ENCODE peak calls at places on chromosomes 11 and 22, in four cellular contexts. M is stomach, S is brain microvascular endothelial cell, D is lower leg skin. Q is an unnamed sample.

GRCh38 chr11:73496134-73496533 is 101.8 kb downstream of the FAM168A start:
- DNase-seq in D (no peak), S (no peak), M (no peak), Q (no peak)

GRCh38 chr11:120698918-120699317 is 187.4 kb downstream of the GRIK4 start:
- DNase-seq in M (no peak), S (no peak), D (no peak), Q (no peak)

GRCh38 chr22:36536717-36537116 is 7.8 kb upstream of the EIF3D start:
- DNase-seq in S (no peak), D (no peak), M (no peak), Q (no peak)

GRCh38 chr22:27534720-27535125 is 266.8 kb downstream of the MN1 start:
- DNase-seq in M (no peak), S (peak; percentile 67), D (no peak), Q (peak; percentile 4)

GRCh38 chr11:62372871-62373270 is 35.6 kb downstream of the ASRGL1 start:
- DNase-seq in D (no peak), M (no peak), S (no peak), Q (no peak)

GRCh38 chr22:20792966-20793332 is 19.0 kb downstream of the SERPIND1 start:
- DNase-seq in M (no peak), D (no peak), S (no peak), Q (no peak)

GRCh38 chr22:29115682-29116313 is 43.0 kb downstream of the KREMEN1 start:
- DNase-seq in D (no peak), M (no peak), S (no peak), Q (no peak)

GRCh38 chr22:33842006-33842354 is 78.3 kb downstream of the LARGE1 start:
- DNase-seq in D (no peak), M (no peak), S (no peak), Q (no peak)

GRCh38 chr11:11604340-11604992 is 17.3 kb downstream of the GALNT18 start:
- DNase-seq in M (no peak), D (no peak), S (no peak), Q (no peak)

GRCh38 chr22:45807156-45807915 is 135.7 kb downstream of the ATXN10 start:
- DNase-seq in M (no peak), D (no peak), S (peak; percentile 55), Q (no peak)

GRCh38 chr11:68792400-68792955 is 41.2 kb upstream of the TESMIN start:
- DNase-seq in S (peak; percentile 19), D (no peak), M (no peak), Q (peak; percentile 7)

GRCh38 chr11:76609736-76610370 is 60.7 kb downstream of the LRRC32 start:
- DNase-seq in M (no peak), D (no peak), S (no peak), Q (no peak)

GRCh38 chr22:48279465-48279765 is 1517.0 kb downstream of the TBC1D22A start:
- DNase-seq in D (no peak), S (no peak), M (no peak), Q (no peak)

GRCh38 chr22:38315801-38316339 is 1.4 kb downstream of the CSNK1E start:
- DNase-seq in S (no peak), M (no peak), D (no peak), Q (no peak)

GRCh38 chr11:83583953-83584352 is 297.8 kb upstream of the CCDC90B start:
- DNase-seq in M (no peak), D (no peak), S (peak; percentile 39), Q (peak; percentile 42)

GRCh38 chr11:2189938-2190669 is 18.5 kb upstream of the TH start:
- DNase-seq in M (no peak), D (no peak), S (no peak), Q (no peak)

GRCh38 chr11:1390603-1391164 is 950 bp downstream of the BRSK2 start:
- DNase-seq in D (no peak), S (no peak), M (no peak), Q (no peak)

GRCh38 chr11:20156876-20157613 is 3.2 kb downstream of the DBX1 start:
- DNase-seq in M (no peak), D (no peak), S (no peak), Q (no peak)

GRCh38 chr11:20154381-20154780 is 5.9 kb downstream of the DBX1 start:
- DNase-seq in M (no peak), S (peak; percentile 28), D (no peak), Q (peak; percentile 4)

GRCh38 chr11:20157768-20158167 is 2.5 kb downstream of the DBX1 start:
- DNase-seq in D (no peak), M (no peak), S (no peak), Q (no peak)

GRCh38 chr11:20156280-20156875 is 3.9 kb downstream of the DBX1 start:
- DNase-seq in M (no peak), D (no peak), S (no peak), Q (no peak)

GRCh38 chr11:20155683-20156279 is 4.5 kb downstream of the DBX1 start:
- DNase-seq in M (no peak), D (no peak), S (no peak), Q (no peak)
- H3K4me3 ChIP-seq in M (peak overlapping the region; percentile 43), D (no peak overlapping the region), S (no peak overlapping the region), Q (no peak overlapping the region)

GRCh38 chr11:33735426-33736147 is 636 bp downstream of the CD59 start:
- DNase-seq in S (no peak), D (no peak), M (peak; percentile 50), Q (no peak)
- TF ChIP-seq CTCF in S (no peak), D (no peak), M (no peak), Q (no peak)

DNA sequence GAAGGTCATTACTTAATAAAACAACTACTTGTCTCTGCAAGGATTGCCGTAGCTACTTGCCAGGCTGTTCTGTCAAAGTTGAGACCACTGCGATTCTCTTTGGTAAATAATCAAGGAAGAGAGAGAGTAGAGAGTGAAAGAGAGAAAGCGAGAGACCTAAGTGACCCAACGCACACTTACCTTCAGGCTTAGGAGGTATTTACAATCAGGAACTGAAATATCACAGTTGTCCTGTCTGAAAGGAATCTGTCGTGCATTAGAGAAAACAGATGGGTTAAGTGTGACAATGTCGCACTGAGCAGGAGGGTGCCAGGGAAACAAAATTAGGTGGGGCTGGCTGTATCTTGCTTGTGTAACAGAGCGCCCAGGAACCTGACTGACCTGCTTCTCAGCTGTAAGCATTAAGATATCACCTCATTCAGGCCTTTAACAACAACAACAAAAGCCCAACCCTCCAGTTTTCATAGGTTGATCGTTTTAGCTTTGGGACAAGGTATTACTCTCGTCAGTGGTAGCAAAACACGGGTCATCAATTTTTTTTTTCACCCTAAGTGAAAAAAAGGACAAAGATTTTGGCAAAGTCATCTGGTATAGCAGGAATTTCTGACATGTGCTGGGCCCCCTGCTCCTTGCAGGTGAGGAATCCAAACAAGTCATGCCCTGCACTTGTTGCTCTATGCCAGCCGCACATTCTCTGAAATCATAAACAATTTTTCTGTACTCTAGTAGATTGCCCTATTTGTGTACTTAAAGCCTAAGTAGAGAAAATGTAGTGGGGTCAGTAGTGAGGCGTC is at the start of gene MUC15:
- DNase-seq in D (peak; percentile 43), M (no peak), S (no peak), Q (no peak)
- H3K4me3 ChIP-seq in D (no peak within 1 kb of the TSS), M (no peak within 1 kb of the TSS), S (no peak within 1 kb of the TSS), Q (no peak within 1 kb of the TSS)

GRCh38 chr22:22748297-22748743 is 103.9 kb downstream of the GGTLC2 start:
- DNase-seq in D (peak; percentile 35), M (peak; percentile 64), S (peak; percentile 65), Q (peak; percentile 18)
- TF ChIP-seq CTCF in D (no peak), M (peak; percentile 58), S (peak; percentile 85), Q (peak; percentile 71)

GRCh38 chr11:79487412-79487811 is 46.6 kb upstream of the TENM4 start:
- DNase-seq in D (no peak), M (no peak), S (no peak), Q (no peak)

GRCh38 chr11:79484872-79485271 is 44.0 kb upstream of the TENM4 start:
- DNase-seq in S (no peak), D (no peak), M (no peak), Q (no peak)

GRCh38 chr11:79485694-79486093 is 44.9 kb upstream of the TENM4 start:
- DNase-seq in D (no peak), M (no peak), S (no peak), Q (no peak)

GRCh38 chr11:79488286-79488685 is 47.5 kb upstream of the TENM4 start:
- DNase-seq in M (no peak), D (no peak), S (no peak), Q (no peak)

DNA sequence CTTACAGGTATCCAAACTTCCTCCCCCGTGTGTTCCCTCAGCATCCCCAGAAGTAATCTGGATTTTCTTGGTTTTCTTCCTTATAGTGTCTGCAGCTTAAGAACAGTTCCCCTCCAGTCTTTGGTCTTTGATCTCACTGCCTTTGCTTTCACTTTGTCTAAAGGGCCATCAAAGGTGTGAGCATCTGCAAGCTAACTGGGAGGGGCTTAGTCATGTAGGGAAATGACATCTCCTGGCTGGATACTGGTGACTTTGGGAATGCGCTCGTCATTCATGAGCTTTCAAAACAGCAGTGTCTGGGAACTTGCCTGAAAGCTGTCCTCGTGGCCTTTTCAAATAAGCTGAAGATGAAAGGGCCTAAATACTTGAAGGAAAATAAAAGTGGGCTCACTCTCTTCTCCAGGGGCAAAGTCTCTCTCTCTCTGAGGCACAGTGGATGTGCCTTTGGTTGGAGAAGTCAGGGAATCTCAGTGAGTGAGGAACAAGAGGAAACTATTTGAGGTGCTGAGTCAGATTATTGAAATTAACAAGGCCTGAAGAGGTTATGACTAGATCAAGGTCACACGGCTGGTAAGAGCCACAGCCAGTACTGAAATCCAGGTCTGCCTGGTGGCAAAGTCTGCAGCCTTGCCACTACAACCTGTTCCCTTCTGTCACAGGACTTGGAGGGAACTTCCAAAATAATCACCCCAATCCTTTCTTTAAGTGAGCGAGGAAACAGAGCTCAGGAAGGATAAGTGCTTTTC is 45.6 kb upstream of the TENM4 start:
- DNase-seq in D (no peak), M (no peak), S (no peak), Q (no peak)
- H3K4me3 ChIP-seq in D (no peak overlapping the region), M (no peak overlapping the region), S (no peak overlapping the region), Q (no peak overlapping the region)

DNA sequence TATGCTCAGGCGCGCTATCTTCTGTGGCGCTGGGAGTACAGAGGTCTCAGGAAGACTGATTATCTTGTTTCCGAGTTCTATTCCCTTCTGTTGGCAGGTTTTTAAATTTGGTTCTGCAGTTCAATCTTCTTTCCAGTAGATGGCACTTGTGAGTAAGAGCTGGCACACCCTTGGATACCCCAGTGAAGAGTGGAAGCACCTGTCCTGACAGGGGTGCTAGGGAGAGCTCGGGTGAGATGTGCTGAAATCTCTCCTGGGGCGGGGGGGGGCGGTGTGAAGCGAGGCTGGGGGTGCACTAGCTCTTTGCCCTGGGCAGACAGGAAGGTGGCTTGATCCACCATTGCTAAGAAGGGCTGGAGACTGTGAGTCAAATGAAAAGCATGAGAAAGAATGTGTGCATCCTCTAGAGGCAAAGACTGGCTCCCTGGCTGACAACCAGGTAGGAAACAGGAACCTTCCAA is 679.9 kb upstream of the CCDC179 start:
- DNase-seq in M (no peak), D (no peak), S (peak; percentile 32), Q (no peak)
- TF ChIP-seq CTCF in M (peak; percentile 51), D (no peak), S (peak; percentile 84), Q (peak; percentile 71)

Q was measured in AG09309.